ENCODE peak calls at places on chromosomes 1 and 21, in four cellular contexts. X is stimulated activated naive CD8-positive, alpha-beta T cell treated with anti-CD3 and anti-CD28 coated beads, Interleukin-15, amount 100 ng/mL, for 72 hours; G is MV-4-11; T is chondrocyte. N is an unnamed sample.

GRCh38 chr1:1024421-1025415 is 4.8 kb downstream of the AGRN start:
- DNase-seq in X (no peak), G (no peak), T (no peak), N (no peak)

GRCh38 chr21:31526040-31526439 is 133.5 kb upstream of the SOD1 start:
- DNase-seq in X (no peak), G (no peak), T (no peak), N (no peak)

GRCh38 chr1:175478203-175478602 is 265.2 kb downstream of the TNR start:
- DNase-seq in X (no peak), G (no peak), T (no peak), N (no peak)

GRCh38 chr1:193729429-193729828 is 543.0 kb upstream of the B3GALT2 start:
- DNase-seq in X (no peak), G (no peak), T (no peak), N (no peak)

GRCh38 chr1:35708179-35708891 is 10.3 kb downstream of the C1orf216 start:
- DNase-seq in X (no peak), G (no peak), T (peak; percentile 66), N (no peak)

GRCh38 chr1:206608108-206608698 is 4.1 kb downstream of the EIF2D start:
- DNase-seq in X (peak; percentile 58), G (no peak), T (no peak), N (no peak)

GRCh38 chr1:201536542-201536941 is 2.4 kb upstream of the NAV1 start:
- DNase-seq in X (no peak), G (peak; percentile 37), T (no peak), N (no peak)

GRCh38 chr1:110150330-110151174 is at the start of gene SLC6A17:
- DNase-seq in X (peak; percentile 32), G (no peak), T (no peak), N (peak; percentile 47)

GRCh38 chr1:230768903-230769570 is 21.8 kb downstream of the CAPN9 start:
- DNase-seq in X (no peak), G (no peak), T (no peak), N (no peak)

GRCh38 chr21:44982558-44983244 is 42.9 kb downstream of the SLX9 start:
- DNase-seq in X (no peak), G (no peak), T (peak; percentile 88), N (no peak)

GRCh38 chr1:212396638-212397037 is 18.0 kb downstream of the PACC1 start:
- DNase-seq in X (no peak), G (no peak), T (no peak), N (no peak)

GRCh38 chr1:197024460-197024859 is 42.6 kb downstream of the F13B start:
- DNase-seq in X (no peak), G (no peak), T (no peak), N (no peak)

GRCh38 chr21:34743831-34744230 is 75.0 kb downstream of the CLIC6 start:
- DNase-seq in X (no peak), G (no peak), T (no peak), N (no peak)

GRCh38 chr1:41895552-41895951 is 23.2 kb downstream of the HIVEP3 start:
- DNase-seq in X (no peak), G (no peak), T (no peak), N (no peak)

GRCh38 chr1:81689531-81689941 is 111.2 kb upstream of the ADGRL2 start:
- DNase-seq in X (no peak), G (no peak), T (no peak), N (no peak)

GRCh38 chr1:84254703-84255238 is 46.7 kb upstream of the SAMD13 start:
- DNase-seq in X (no peak), G (no peak), T (no peak), N (no peak)

GRCh38 chr1:53639251-53639721 is 99.7 kb downstream of the GLIS1 start:
- DNase-seq in X (no peak), G (no peak), T (peak; percentile 75), N (no peak)

GRCh38 chr1:47431534-47431933 is 6.3 kb upstream of the FOXD2 start:
- DNase-seq in X (no peak), G (peak; percentile 3), T (no peak), N (no peak)

GRCh38 chr1:211531194-211532085 is 39.5 kb upstream of the RD3 start:
- DNase-seq in X (no peak), G (peak; percentile 34), T (no peak), N (no peak)

GRCh38 chr1:7642781-7643180 is 128.3 kb upstream of the VAMP3 start:
- DNase-seq in X (no peak), G (no peak), T (no peak), N (no peak)

GRCh38 chr21:43986544-43987451 is 25.3 kb upstream of the TRAPPC10 start:
- DNase-seq in X (no peak), G (no peak), T (peak; percentile 41), N (no peak)

GRCh38 chr1:179253286-179253972 is 24.0 kb upstream of the ABL2 start:
- DNase-seq in X (no peak), G (no peak), T (no peak), N (no peak)

GRCh38 chr21:26124421-26124833 is 46.1 kb downstream of the APP start:
- DNase-seq in X (no peak), G (no peak), T (no peak), N (no peak)

GRCh38 chr1:172833956-172834355 is 175.1 kb downstream of the FASLG start:
- DNase-seq in X (no peak), G (no peak), T (no peak), N (no peak)

GRCh38 chr1:184509105-184509504 is 122.3 kb downstream of the C1orf21 start:
- DNase-seq in X (no peak), G (no peak), T (no peak), N (no peak)

GRCh38 chr1:182674346-182675246 is 9.8 kb downstream of the RGS8 start:
- DNase-seq in X (no peak), G (no peak), T (no peak), N (no peak)

GRCh38 chr1:24892188-24893153 is 37.6 kb downstream of the RUNX3 start:
- DNase-seq in X (no peak), G (no peak), T (peak; percentile 11), N (no peak)